ENCODE peak calls at places on chromosomes 1 and 21, in ten cellular contexts. O is trophoblast cell, V is mesenchymal stem cell, J is prostate gland, L is mucosa of descending colon, F is mesendoderm, C is SJSA1, U is GM23338, T is fibroblast of lung, S is neural progenitor cell. M is an unnamed sample.

GRCh38 chr1:98099501-98099900 is 178.7 kb upstream of the DPYD start:
- DNase-seq in O (no peak), V (no peak), J (no peak), L (no peak), F (no peak), C (no peak), U (no peak), T (no peak), S (no peak), M (no peak)

GRCh38 chr1:64343105-64343960 is 126.6 kb upstream of the CACHD1 start:
- DNase-seq in O (peak; percentile 97), V (peak; percentile 19), J (peak; percentile 88), L (no peak), F (peak; percentile 97), C (peak; percentile 91), U (no peak), T (peak; percentile 74), S (no peak), M (no peak)

GRCh38 chr1:204171751-204172178 is 5.6 kb upstream of the REN start:
- DNase-seq in O (peak; percentile 96), V (peak; percentile 11), J (no peak), L (no peak), F (no peak), C (peak; percentile 51), U (peak; percentile 28), T (peak; percentile 79), S (no peak), M (no peak)

GRCh38 chr1:231778009-231778719 is 151.6 kb downstream of the DISC1 start:
- DNase-seq in O (peak; percentile 90), V (peak; percentile 73), J (peak; percentile 67), L (peak; percentile 52), F (no peak), C (no peak), U (no peak), T (peak; percentile 43), S (no peak), M (no peak)

GRCh38 chr1:68213843-68214242 is 18.5 kb downstream of the WLS start:
- DNase-seq in O (no peak), V (peak; percentile 95), J (peak; percentile 57), L (peak; percentile 68), F (peak; percentile 74), C (no peak), U (no peak), T (no peak), S (no peak), M (no peak)

GRCh38 chr1:66354311-66354922 is 179.5 kb upstream of the SGIP1 start:
- DNase-seq in O (peak; percentile 50), V (peak; percentile 41), J (no peak), L (no peak), F (peak; percentile 96), C (peak; percentile 88), U (peak; percentile 66), T (peak; percentile 80), S (no peak), M (no peak)

GRCh38 chr1:94240822-94241221 is 3.4 kb upstream of the ARHGAP29 start:
- DNase-seq in O (no peak), V (no peak), J (no peak), L (no peak), F (peak; percentile 63), C (no peak), U (peak; percentile 42), T (no peak), S (peak; percentile 42), M (no peak)

GRCh38 chr1:3553940-3554223 is 57.4 kb downstream of the MEGF6 start:
- DNase-seq in O (no peak), V (no peak), J (peak; percentile 43), L (no peak), F (no peak), C (no peak), U (no peak), T (no peak), S (no peak), M (no peak)

DNA sequence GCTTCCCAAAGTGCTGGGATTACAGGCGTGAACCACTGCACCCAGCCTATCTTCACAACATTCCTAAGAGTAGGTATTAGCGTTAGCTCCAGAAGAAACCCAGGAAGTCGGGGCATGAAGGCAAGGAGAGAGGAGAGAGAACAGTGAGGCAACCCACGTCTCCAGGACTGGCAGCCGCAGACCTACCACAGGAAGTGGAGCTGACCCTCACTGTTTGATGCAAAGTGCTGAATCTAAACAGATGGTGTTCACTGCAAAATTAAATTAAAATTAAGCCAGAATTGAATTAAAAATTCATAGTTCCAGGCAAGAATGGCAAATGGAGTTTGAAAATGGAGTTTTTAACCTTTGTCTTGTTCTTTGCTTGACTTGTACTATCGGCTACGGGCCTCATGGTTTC is 6.7 kb downstream of the ECE1 start:
- DNase-seq in O (no peak), V (no peak), J (no peak), L (no peak), F (no peak), C (no peak), U (no peak), T (no peak), S (no peak), M (no peak)
- H3K4me1 ChIP-seq in O (peaks cover 9% of the 10 kb centered on the region), V (peaks cover 22% of the 10 kb centered on the region), J (peaks cover 9% of the 10 kb centered on the region), L (peaks cover 31% of the 10 kb centered on the region), F (peaks cover 8% of the 10 kb centered on the region), C (peaks cover 33% of the 10 kb centered on the region), U (peaks cover 3% of the 10 kb centered on the region), T (peaks cover 26% of the 10 kb centered on the region), S (peaks cover 25% of the 10 kb centered on the region), M (peaks cover 40% of the 10 kb centered on the region)

GRCh38 chr21:23890652-23891051 is 1716.6 kb downstream of the MRPL39 start:
- DNase-seq in O (no peak), V (no peak), J (no peak), L (no peak), F (no peak), C (no peak), U (no peak), T (peak; percentile 16), S (no peak), M (no peak)

GRCh38 chr21:23887709-23888303 is 1719.5 kb downstream of the MRPL39 start:
- DNase-seq in O (no peak), V (no peak), J (no peak), L (no peak), F (no peak), C (no peak), U (no peak), T (no peak), S (no peak), M (no peak)

GRCh38 chr21:23881783-23882182 is 1725.5 kb downstream of the MRPL39 start:
- DNase-seq in O (no peak), V (no peak), J (no peak), L (no peak), F (no peak), C (no peak), U (no peak), T (no peak), S (no peak), M (no peak)

DNA sequence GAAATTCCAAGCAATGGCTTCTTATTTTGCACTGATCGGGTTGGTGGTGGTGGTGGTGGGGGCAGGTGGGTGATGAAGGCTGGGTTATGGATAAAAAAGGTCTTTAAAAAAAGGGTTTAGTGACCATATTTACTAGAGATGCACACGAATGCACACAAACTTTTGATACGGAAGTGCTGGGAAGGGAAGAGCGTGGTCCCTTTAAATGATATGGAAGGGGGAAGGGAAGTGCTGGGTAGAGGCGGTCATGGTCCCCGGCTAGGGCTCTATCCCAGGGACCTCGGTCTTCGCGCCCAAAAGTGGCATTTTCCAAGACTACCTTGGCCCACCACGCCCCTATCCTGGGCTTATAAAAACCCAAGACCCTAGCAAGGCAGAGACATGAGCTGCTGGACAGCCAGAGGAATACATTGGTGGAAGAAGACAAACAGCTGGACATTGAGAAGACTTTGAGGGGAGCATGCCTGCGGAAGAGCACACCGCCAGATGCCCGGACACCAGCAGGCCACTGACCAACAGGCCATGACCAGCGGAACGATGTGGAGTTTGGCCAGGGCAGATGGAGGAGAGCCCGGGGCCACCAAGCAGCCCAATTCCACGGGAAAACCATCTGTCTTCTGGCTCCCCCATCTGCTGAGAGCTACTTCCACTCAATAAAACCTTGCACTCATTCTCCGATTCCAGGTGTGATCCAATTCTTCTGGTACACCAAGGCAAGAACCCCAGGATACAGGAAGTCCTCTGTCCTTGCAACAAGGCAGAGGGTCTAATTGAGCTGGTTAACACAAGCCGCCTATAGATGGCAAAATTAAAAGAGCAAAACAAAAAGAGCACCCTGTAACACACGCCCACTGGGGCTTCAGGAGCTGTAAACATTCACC is 1720.2 kb downstream of the MRPL39 start:
- DNase-seq in O (no peak), V (no peak), J (no peak), L (no peak), F (no peak), C (no peak), U (no peak), T (no peak), S (no peak), M (no peak)
- H3K4me3 ChIP-seq in O (no peak overlapping the region), V (no peak overlapping the region), J (no peak overlapping the region), L (no peak overlapping the region), F (no peak overlapping the region), C (no peak overlapping the region), U (no peak overlapping the region), T (no peak overlapping the region), S (no peak overlapping the region), M (no peak overlapping the region)

GRCh38 chr1:165834229-165834628 is 6.8 kb downstream of the UCK2 start:
- DNase-seq in O (no peak), V (no peak), J (no peak), L (no peak), F (no peak), C (no peak), U (no peak), T (no peak), S (no peak), M (no peak)

GRCh38 chr1:165833358-165833757 is 5.9 kb downstream of the UCK2 start:
- DNase-seq in O (no peak), V (no peak), J (no peak), L (no peak), F (no peak), C (no peak), U (no peak), T (no peak), S (no peak), M (no peak)

GRCh38 chr1:165837838-165838364 is 10.5 kb downstream of the UCK2 start:
- DNase-seq in O (no peak), V (no peak), J (no peak), L (no peak), F (no peak), C (no peak), U (no peak), T (no peak), S (no peak), M (no peak)

GRCh38 chr1:165834881-165835280 is 7.5 kb downstream of the UCK2 start:
- DNase-seq in O (no peak), V (no peak), J (no peak), L (no peak), F (no peak), C (no peak), U (no peak), T (no peak), S (no peak), M (no peak)

DNA sequence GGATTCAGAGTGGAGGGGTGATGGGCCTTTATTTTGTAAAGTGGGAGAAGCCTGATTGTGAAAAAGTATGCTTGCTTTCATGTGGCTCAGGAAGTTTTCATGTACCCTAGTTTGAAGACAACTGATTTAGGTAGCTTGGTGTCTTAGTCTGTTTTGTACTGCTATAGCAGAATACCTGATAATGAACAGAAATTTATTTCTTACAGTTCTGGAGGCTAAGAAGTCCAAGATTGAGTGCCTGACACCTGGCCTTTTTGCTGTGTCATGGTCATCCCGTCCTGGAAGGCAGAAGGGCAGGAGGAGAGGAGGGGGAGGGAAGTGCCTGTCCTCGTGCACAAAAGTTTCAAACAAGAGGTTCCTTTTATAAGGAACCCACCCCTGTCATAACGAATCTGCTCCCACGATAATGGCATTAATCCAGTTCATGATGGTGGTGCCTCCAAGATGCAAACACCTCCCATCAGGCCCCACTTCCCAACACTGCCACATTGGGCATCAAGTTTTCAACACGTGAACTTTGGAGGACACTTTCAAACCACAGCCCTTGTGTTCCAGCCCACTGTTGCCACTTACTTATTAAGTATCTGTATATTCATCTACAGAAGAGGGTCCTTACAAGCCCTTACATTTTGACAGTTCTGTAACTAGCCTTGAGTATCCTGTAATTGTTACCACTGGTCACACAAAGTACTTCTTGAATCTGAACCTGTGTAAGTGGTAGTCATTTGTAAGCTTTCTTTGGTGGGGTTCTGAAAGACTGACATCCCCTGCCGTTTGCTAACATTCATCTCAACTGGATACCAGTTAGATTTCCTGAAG is 9.5 kb downstream of the UCK2 start:
- DNase-seq in O (no peak), V (no peak), J (no peak), L (no peak), F (peak; percentile 58), C (no peak), U (peak; percentile 38), T (no peak), S (no peak), M (no peak)
- H3K4me1 ChIP-seq in O (peaks cover 9% of the 10 kb centered on the region), V (peaks cover 8% of the 10 kb centered on the region), J (no peaks in the 10 kb centered on the region), L (peaks cover 4% of the 10 kb centered on the region), F (peaks cover 13% of the 10 kb centered on the region), C (peaks cover 7% of the 10 kb centered on the region), U (peaks cover 93% of the 10 kb centered on the region), T (peaks cover 6% of the 10 kb centered on the region), S (peaks cover 7% of the 10 kb centered on the region), M (peaks cover 17% of the 10 kb centered on the region)

DNA sequence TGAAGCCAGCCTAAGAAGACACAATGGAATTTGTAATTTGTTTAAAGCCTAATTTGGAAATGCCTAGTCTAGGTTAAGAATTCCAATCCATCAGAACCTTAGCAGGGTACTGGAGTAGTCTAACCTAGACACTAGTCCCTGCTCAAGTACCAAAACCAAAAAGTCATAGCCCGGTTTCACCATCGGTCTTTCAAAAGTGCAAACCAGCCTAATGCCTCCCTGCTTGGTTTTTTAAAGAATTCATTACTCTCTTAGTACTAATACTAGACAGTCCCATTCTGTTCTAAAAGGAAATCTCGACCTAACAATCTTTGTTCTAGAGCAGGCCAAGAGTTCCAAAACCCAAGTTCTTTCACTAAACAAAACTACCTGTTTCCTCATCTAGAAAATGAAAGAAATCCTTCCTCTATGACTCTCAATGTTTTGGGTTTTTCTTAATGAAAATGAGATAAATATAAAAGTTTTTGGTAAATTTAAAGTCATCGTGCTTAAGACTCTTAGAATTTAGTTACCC is 2.6 kb downstream of the PUM1 start:
- DNase-seq in O (no peak), V (peak; percentile 20), J (no peak), L (no peak), F (no peak), C (no peak), U (no peak), T (no peak), S (no peak), M (no peak)
- H3K4me3 ChIP-seq in O (no peak overlapping the region), V (peak overlapping the region; percentile 99), J (no peak overlapping the region), L (no peak overlapping the region), F (no peak overlapping the region), C (no peak overlapping the region), U (peak overlapping the region; percentile 96), T (peak overlapping the region; percentile 27), S (peak overlapping the region; percentile 76), M (peak overlapping the region; percentile 87)

M was measured in thoracic aorta.